ENCODE peak calls at places on chromosomes 4 and X, in nine cellular contexts. G is epithelial cell of esophagus, O is RWPE2, B is choroid plexus epithelial cell, Z is PC-3, T is hepatocyte, V is tibial artery, H is uterus, E is fibroblast of pulmonary artery. N is an unnamed sample.

GRCh38 chr4:26048378-26048882 is 134.4 kb downstream of the SMIM20 start:
- DNase-seq in T (peak; percentile 68), E (peak; percentile 93), G (peak; percentile 86), V (peak; percentile 81), B (peak; percentile 92), H (peak; percentile 89), O (no peak), Z (peak; percentile 44), N (no peak)

GRCh38 chr4:38948551-38948950 is 80.9 kb downstream of the FAM114A1 start:
- DNase-seq in V (peak; percentile 61), Z (peak; percentile 77), G (peak; percentile 86), B (peak; percentile 96), E (peak; percentile 93), H (peak; percentile 34), T (peak; percentile 35), O (no peak), N (no peak)

GRCh38 chrX:69543572-69543971 is 39.4 kb downstream of the NALF2 start:
- DNase-seq in B (no peak), T (no peak), H (no peak), Z (no peak), G (no peak), E (no peak), V (no peak), O (no peak), N (no peak)

GRCh38 chr4:174119818-174120217 is 163.6 kb downstream of the FBXO8 start:
- DNase-seq in G (no peak), H (no peak), T (no peak), O (no peak), Z (no peak), V (no peak), E (peak; percentile 14), B (no peak), N (no peak)

GRCh38 chr4:183897193-183897592 is 7.9 kb upstream of the STOX2 start:
- DNase-seq in H (no peak), T (no peak), O (no peak), E (no peak), V (no peak), B (no peak), Z (no peak), G (no peak), N (no peak)

GRCh38 chrX:123084797-123085196 is 99.3 kb upstream of the GRIA3 start:
- DNase-seq in T (no peak), Z (peak; percentile 16), H (no peak), B (peak; percentile 71), E (peak; percentile 49), V (no peak), O (no peak), G (peak; percentile 86), N (no peak)

GRCh38 chrX:123743312-123743711 is 10.5 kb upstream of the THOC2 start:
- DNase-seq in Z (no peak), H (no peak), E (no peak), T (no peak), V (no peak), B (no peak), G (no peak), O (no peak), N (no peak)

GRCh38 chr4:112523764-112524505 is 8.0 kb upstream of the NEUROG2 start:
- DNase-seq in E (peak; percentile 35), B (no peak), G (peak; percentile 64), Z (peak; percentile 71), H (no peak), O (no peak), T (peak; percentile 84), V (no peak), N (no peak)

GRCh38 chr4:135775909-135776308 is 1574.3 kb upstream of the PABPC4L start:
- DNase-seq in Z (no peak), E (no peak), V (no peak), G (no peak), O (no peak), T (no peak), H (no peak), B (no peak), N (no peak)

DNA sequence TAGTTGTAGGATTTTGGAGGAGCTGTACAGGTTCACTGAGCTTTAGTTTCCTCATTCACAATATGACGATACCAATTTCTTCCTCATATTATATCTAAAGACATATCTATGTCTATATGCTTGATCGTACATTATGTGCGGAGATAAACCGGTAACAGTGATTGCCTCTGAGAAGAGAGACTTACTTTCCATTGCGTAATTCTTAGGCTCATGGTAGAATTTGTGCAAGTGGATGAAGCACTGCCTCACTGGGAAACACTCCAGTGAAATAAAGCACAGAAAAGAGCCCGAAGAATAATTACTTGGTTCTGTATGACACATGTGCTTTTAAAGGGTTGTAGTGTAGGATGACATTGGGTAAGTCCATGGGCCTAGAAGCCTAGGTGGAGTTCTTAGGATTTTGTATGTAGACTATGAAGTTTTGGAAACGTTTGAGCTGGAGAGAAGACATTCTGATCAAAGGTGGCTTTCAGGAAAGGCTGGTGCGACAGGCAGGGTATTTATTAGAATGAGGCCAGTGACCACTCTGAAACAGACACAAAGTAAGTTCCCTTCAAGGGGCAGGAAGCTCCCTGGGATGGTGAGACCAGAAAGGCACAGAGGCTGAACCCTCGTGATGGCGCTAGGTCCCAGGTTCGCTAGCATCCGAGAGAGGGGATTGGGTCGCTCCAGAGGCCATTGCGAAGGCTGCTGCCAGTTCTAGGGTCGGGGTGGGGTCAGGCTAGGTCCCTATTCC is 649 bp upstream of the VBP1 start:
- DNase-seq in V (no peak), O (no peak), T (no peak), Z (no peak), E (peak; percentile 0), H (no peak), G (no peak), B (peak; percentile 2), N (no peak)
- TF ChIP-seq CTCF in V (no peak), O (no peak), T (no peak), Z (no peak), E (no peak), H (no peak), G (no peak), B (no peak), N (no peak)

DNA sequence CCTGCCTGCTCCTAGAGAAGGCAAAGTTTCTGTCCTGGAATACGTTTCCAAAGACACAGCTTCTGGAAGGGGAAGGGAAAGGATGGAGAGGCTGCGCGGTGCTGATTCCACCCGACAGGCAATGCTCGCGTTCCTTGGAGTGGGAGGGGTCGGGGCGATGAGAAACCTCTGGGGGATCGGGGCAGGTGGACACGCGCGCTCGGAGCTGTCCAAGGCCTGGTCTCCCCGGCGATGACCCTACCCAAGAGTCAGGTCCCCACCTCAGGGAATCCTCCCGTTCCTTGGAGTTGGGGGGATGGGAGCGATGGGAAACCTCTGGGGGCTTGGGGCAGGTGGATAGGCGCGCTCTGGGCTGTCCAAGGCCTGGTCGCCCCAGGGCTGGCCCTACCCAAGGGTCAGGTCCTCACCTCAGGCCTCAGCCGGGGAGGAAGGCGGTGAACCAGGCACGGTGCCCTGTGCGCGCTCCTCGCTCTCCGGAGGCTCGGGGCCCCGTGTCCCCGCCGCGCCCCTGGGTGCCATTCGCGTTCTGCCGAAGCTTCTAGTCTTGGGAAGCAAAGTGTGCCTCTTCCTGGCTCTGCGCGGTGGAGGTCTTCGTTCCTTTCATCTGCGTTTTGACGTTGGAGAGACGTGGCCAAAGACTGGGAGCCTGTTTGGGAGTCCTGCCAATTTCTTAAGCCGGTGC is 10.6 kb upstream of the SHOX start:
- DNase-seq in B (no peak), V (no peak), G (no peak), O (no peak), T (no peak), Z (no peak), E (no peak), H (no peak), N (no peak)
- TF ChIP-seq CTCF in B (no peak), V (no peak), G (no peak), O (no peak), T (no peak), Z (no peak), E (no peak), H (no peak), N (no peak)

DNA sequence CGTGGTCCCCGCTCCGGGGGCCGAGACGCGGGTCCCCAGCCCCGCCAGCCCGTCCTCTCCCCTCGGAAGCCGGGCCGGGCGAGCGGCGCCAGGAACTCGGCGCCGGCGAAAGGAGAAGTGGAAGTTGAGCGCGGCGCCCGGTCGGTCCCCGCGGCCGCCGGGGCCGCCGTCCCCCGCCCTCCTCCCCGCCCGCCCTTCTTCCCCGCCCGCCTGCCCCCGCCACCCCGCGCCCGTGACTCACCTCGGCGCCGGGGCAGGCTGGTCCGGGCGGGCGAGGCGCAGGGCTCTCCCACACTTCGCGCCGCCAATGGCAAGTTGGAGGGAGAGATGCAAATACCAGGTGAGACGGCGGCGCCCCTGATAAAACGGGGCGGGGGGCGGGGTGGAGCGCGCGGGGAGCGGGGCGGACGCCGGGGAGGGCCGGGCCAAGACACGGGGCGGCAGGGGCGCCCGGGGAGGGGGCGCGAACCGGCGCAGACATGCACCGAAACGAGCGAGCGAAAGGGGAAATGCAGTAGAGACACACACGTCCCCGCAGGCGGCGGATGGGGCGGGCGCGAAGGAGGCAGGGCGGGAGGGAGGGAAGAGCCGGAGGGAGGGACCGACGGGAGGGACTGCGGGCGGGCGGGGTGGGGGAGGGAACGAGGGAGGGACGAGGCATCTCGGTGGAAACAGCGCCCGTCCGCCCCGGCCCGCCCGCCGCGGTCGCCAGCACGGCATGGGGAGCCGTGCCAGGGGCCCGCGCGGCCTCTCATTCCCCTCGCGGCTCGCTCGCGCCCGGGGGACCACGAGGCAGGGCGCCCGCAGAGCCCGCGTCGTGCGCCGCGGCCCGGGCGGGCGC is at the start of gene ELF4:
- DNase-seq in B (peak; percentile 58), O (no peak), T (peak; percentile 77), G (peak; percentile 81), V (no peak), H (peak; percentile 57), Z (peak; percentile 68), E (peak; percentile 59), N (peak; percentile 81)
- TF ChIP-seq CTCF in B (no peak), O (peak; percentile 8), T (no peak), G (no peak), V (no peak), H (no peak), Z (no peak), E (no peak), N (no peak)

DNA sequence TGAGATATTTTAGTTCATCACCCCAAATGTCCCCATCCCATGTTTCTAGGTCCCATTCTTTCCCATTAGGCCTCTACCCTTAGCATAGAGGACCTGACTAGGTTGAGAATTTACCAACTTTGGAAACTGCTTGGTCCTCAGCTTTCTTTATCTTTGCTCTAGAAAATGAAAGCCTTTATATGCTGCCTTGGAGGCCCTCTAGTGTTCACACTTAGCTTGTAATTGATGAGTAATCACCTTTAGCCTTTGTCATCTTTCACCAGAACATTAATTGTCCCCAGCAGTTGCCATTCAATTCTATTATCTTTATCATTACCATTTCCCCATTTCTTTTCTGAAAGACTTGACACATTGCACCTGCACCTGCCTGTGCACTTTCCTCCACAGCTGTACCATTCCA is 589.2 kb upstream of the NR3C2 start:
- DNase-seq in T (peak; percentile 52), H (no peak), G (peak; percentile 50), E (peak; percentile 10), Z (peak; percentile 32), V (no peak), B (peak; percentile 39), O (no peak), N (no peak)
- TF ChIP-seq CTCF in T (peak; percentile 51), H (no peak), G (peak; percentile 64), E (peak; percentile 33), Z (peak; percentile 60), V (no peak), B (peak; percentile 54), O (peak; percentile 55), N (peak; percentile 50)